ENCODE peak calls at places on chromosomes 7 and 10, in five cellular contexts. F is tibial artery, L is lower lobe of right lung, E is adrenal gland, M is cardiac muscle cell. X is an unnamed sample.

GRCh38 chr10:73650537-73651331 is 5.1 kb downstream of the SYNPO2L start:
- DNase-seq in F (no peak), L (no peak), E (no peak), M (peak; percentile 50), X (no peak)

GRCh38 chr7:103887853-103888602 is 101.4 kb downstream of the RELN start:
- DNase-seq in F (no peak), L (no peak), E (no peak), M (no peak), X (no peak)

GRCh38 chr10:86360657-86361056 is 5.9 kb downstream of the GRID1 start:
- DNase-seq in F (peak; percentile 17), L (no peak), E (peak; percentile 3), M (no peak), X (no peak)

GRCh38 chr7:29408841-29409243 is 154.8 kb upstream of the PRR15 start:
- DNase-seq in F (peak; percentile 48), L (no peak), E (peak; percentile 54), M (peak; percentile 76), X (peak; percentile 59)

GRCh38 chr10:77105756-77106155 is 531.9 kb downstream of the KCNMA1 start:
- DNase-seq in F (no peak), L (no peak), E (no peak), M (peak; percentile 46), X (no peak)

GRCh38 chr10:80659284-80659683 is 121.6 kb downstream of the SH2D4B start:
- DNase-seq in F (no peak), L (no peak), E (no peak), M (no peak), X (no peak)

GRCh38 chr10:80168111-80168511 is 35.6 kb downstream of the PLAC9 start:
- DNase-seq in F (no peak), L (no peak), E (no peak), M (no peak), X (no peak)

GRCh38 chr10:60963441-60964256 is 19.7 kb upstream of the RHOBTB1 start:
- DNase-seq in F (no peak), L (no peak), E (no peak), M (peak; percentile 81), X (no peak)

GRCh38 chr7:16067695-16068094 is 353.6 kb downstream of the CRPPA start:
- DNase-seq in F (no peak), L (no peak), E (no peak), M (no peak), X (no peak)

GRCh38 chr7:44858161-44858560 is 10.3 kb upstream of the H2AZ2 start:
- DNase-seq in F (no peak), L (no peak), E (no peak), M (no peak), X (no peak)

GRCh38 chr10:18319628-18320027 is 179.4 kb downstream of the CACNB2 start:
- DNase-seq in F (no peak), L (no peak), E (no peak), M (no peak), X (no peak)

GRCh38 chr10:110147961-110148360 is 59.4 kb upstream of the MXI1 start:
- DNase-seq in F (no peak), L (no peak), E (no peak), M (no peak), X (no peak)

GRCh38 chr7:57487957-57488356 is 38.0 kb downstream of the ZNF716 start:
- DNase-seq in F (no peak), L (no peak), E (no peak), M (no peak), X (no peak)
- H3K9me3 ChIP-seq in F (peaks cover 17% of the 10 kb centered on the region), L (peaks cover 44% of the 10 kb centered on the region), E (no peaks in the 10 kb centered on the region), M (no peaks in the 10 kb centered on the region), X (no peaks in the 10 kb centered on the region)

DNA sequence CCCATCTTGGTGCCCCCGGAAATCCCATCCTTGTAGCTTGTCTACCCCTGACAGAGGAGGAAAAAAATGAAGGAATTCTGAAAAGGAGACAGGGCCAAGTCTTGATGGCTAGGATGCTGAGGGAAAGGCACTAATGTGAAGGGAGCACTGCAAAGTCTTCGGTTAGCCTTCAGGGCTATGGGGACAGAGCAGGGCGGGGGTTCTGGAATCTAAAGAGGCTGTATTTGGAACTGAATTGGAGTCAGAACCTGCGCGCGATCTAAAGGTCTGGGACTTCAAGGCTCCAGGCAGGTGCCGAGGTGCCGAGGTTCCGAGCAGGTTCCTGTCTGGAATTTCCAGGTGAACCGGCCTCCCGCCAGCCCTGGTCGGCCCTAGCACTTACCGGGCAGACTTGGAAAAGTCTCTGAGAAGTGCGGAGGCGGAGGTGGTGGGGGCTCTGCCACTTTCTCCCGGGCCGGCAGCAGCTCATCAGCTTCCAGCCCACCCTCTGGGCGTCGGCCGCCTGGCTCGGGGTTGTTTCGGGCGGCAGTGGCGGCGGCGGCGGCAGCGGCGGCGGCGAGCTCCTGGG is 781 bp downstream of the GBX1 start:
- DNase-seq in F (no peak), L (no peak), E (no peak), M (no peak), X (no peak)
- H3K4me3 ChIP-seq in F (peak overlapping the region; percentile 31), L (peak overlapping the region; percentile 52), E (no peak overlapping the region), M (peak overlapping the region; percentile 49), X (peak overlapping the region; percentile 24)

DNA sequence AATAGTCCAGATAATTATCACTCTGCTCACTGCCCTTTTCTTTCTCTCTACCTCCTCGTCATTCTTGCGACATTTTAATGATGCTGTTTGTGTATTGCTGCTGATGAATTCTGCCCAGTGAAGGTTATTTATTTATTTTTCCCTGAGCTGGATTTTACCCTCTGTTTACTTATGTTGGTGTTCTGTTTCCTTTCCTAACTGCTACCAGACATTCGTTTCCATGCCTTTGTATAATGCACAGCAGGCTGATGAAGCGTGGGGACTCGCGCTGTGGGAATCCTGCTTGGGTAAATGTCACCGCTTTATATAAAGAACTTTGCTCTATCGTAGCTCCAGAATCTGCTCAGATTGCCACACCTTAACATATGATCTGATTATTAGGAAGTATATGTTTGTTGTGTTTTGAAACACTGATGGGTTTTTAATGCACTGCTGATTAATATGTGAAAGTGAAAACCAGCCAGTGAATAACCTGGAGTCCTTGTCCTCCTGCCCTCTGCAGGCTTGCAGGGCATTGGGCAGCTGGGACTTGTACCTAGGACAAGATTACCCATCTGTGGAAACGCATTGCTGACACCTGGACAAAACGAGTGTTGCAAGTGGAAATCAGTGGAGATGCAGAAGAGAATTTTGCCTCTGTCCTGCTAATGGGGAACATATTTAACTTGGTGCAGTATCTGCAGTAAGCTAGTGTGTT is 291.5 kb downstream of the SDK1 start:
- DNase-seq in F (no peak), L (no peak), E (no peak), M (no peak), X (no peak)
- TF ChIP-seq CTCF in F (no peak), L (no peak), E (no peak), M (no peak), X (no peak)

GRCh38 chr10:130261766-130262165 is 125.6 kb downstream of the GLRX3 start:
- DNase-seq in F (no peak), L (no peak), E (no peak), M (no peak), X (no peak)

GRCh38 chr10:130261306-130261705 is 125.1 kb downstream of the GLRX3 start:
- DNase-seq in F (no peak), L (no peak), E (no peak), M (no peak), X (no peak)

GRCh38 chr10:130265542-130265941 is 129.4 kb downstream of the GLRX3 start:
- DNase-seq in F (no peak), L (no peak), E (no peak), M (no peak), X (no peak)
- H3K9me3 ChIP-seq in F (peaks cover 28% of the 10 kb centered on the region), L (no peaks in the 10 kb centered on the region), E (no peaks in the 10 kb centered on the region), M (no peaks in the 10 kb centered on the region), X (no peaks in the 10 kb centered on the region)